ENCODE peak calls at places on chromosomes 11 and 22, in four cellular contexts. One of them, this sample, is unnamed.

GRCh38 chr11:77090373-77091111 is 12.1 kb upstream of the OMP start:
- DNase-seq in SK-N-SH: no peak
- DNase-seq in K562: no peak
- DNase-seq in GM12878: no peak
- DNase-seq in this sample: no peak

GRCh38 chr11:73240190-73240781 is 22.2 kb downstream of the P2RY2 start:
- DNase-seq in SK-N-SH: no peak
- DNase-seq in GM12878: no peak
- DNase-seq in K562: no peak
- DNase-seq in this sample: no peak

GRCh38 chr11:12070446-12071267 is 39.7 kb upstream of the MICAL2 start:
- DNase-seq in GM12878: no peak
- DNase-seq in K562: no peak
- DNase-seq in SK-N-SH: no peak
- DNase-seq in this sample: no peak

GRCh38 chr22:28917747-28918543 is 34.6 kb downstream of the ZNRF3 start:
- DNase-seq in SK-N-SH: peak; percentile 48
- DNase-seq in K562: no peak
- DNase-seq in GM12878: no peak
- DNase-seq in this sample: peak; percentile 86

GRCh38 chr11:111253630-111254029 is 8.1 kb downstream of the POU2AF2 start:
- DNase-seq in GM12878: no peak
- DNase-seq in K562: no peak
- DNase-seq in SK-N-SH: no peak
- DNase-seq in this sample: no peak

GRCh38 chr11:110832080-110832479 is 119.8 kb upstream of the ARHGAP20 start:
- DNase-seq in SK-N-SH: peak; percentile 12
- DNase-seq in GM12878: no peak
- DNase-seq in K562: no peak
- DNase-seq in this sample: no peak

GRCh38 chr11:134638796-134639540 is 226.9 kb upstream of the B3GAT1 start:
- DNase-seq in GM12878: no peak
- DNase-seq in K562: no peak
- DNase-seq in SK-N-SH: no peak
- DNase-seq in this sample: no peak

GRCh38 chr22:39738746-39739145 is 154.8 kb downstream of the ENTHD1 start:
- DNase-seq in K562: no peak
- DNase-seq in SK-N-SH: no peak
- DNase-seq in GM12878: no peak
- DNase-seq in this sample: no peak

DNA sequence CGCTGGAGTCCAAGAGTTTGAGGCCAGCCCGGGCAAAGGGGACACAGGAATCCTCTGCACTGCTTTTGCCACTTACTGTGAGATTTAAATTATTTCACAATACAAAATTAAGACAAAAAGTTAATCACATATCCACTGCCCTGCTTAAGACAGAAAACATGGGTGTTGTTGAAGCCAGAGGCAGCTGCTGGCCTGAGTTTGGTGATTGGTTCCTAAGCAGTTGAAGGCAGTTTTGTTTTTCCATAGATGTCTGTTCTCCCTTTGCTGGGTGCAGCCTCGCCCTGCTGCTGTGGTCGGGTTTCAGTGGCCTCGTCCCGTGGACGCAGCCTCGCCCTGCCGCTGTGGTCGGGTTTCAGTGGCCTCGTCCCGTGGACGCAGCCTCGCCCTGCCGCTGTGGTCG is 70.2 kb upstream of the PPP6R3 start:
- DNase-seq in GM12878: no peak
- DNase-seq in SK-N-SH: no peak
- DNase-seq in K562: no peak
- DNase-seq in this sample: no peak
- TF ChIP-seq NFIC in GM12878: no peak
- TF ChIP-seq NFIC in SK-N-SH: no peak
- TF ChIP-seq NFIC in K562: no peak
- TF ChIP-seq NFIC in this sample: no peak

GRCh38 chr22:49972163-49973017 is 11.8 kb downstream of the PIM3 start:
- DNase-seq in GM12878: no peak
- DNase-seq in K562: no peak
- DNase-seq in SK-N-SH: peak; percentile 48
- DNase-seq in this sample: no peak
- TF ChIP-seq NFIC in GM12878: no peak
- TF ChIP-seq NFIC in K562: no peak
- TF ChIP-seq NFIC in SK-N-SH: no peak
- TF ChIP-seq NFIC in this sample: no peak

GRCh38 chr11:74429205-74429604 is 31.0 kb upstream of the PGM2L1 start:
- DNase-seq in K562: no peak
- DNase-seq in GM12878: no peak
- DNase-seq in SK-N-SH: no peak
- DNase-seq in this sample: no peak

GRCh38 chr11:74437441-74437840 is 29.9 kb downstream of the KCNE3 start:
- DNase-seq in GM12878: no peak
- DNase-seq in K562: peak; percentile 70
- DNase-seq in SK-N-SH: no peak
- DNase-seq in this sample: no peak

GRCh38 chr11:74438681-74439080 is 28.7 kb downstream of the KCNE3 start:
- DNase-seq in K562: no peak
- DNase-seq in GM12878: no peak
- DNase-seq in SK-N-SH: no peak
- DNase-seq in this sample: no peak

GRCh38 chr11:74434528-74434927 is 32.8 kb downstream of the KCNE3 start:
- DNase-seq in SK-N-SH: no peak
- DNase-seq in K562: no peak
- DNase-seq in GM12878: no peak
- DNase-seq in this sample: no peak
- TF ChIP-seq NFIC in SK-N-SH: no peak
- TF ChIP-seq NFIC in K562: no peak
- TF ChIP-seq NFIC in GM12878: no peak
- TF ChIP-seq NFIC in this sample: no peak

DNA sequence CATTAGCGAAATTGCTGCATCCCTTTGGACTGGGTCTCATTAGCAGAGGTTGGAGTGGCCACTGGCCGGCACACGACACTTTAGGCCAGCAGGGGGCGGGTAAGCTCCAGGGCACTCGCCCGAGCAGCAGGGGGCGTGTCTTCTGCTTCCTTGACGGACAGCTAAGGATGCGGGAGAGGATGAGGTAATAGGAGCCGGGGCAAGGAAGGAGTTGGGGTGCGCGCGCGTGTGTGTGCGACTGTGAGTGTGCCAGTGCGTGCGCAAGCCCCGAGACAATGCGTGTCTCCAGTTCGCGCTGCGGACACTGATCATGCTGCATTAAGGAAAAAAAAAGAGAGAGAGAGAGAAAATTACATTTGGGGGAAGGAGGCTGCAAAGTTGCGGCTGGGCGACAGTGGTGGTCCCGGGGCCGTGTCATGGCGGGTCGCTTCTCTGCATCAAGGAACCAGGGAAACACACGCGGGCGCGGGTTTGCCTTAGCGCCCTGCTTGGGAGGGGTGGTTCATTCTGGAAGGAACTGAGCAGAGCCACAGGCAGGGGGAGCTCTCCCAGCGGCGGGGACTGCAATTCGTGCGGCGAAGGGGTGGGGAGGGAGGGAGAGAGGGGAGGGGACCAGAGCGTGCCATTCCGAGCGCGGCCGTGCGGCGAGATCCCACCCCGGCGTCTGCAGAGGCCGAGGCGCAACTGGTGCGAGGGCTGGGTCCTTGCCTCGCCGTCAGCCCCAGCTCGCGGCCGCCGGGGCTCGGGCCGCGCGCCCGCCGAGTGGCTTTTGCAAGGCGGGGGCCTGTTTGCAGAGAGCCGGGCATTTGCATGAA is at the start of gene DTX4:
- DNase-seq in GM12878: peak; percentile 57
- DNase-seq in SK-N-SH: peak; percentile 92
- DNase-seq in K562: peak; percentile 95
- DNase-seq in this sample: peak; percentile 81
- TF ChIP-seq NFIC in GM12878: no peak
- TF ChIP-seq NFIC in SK-N-SH: no peak
- TF ChIP-seq NFIC in K562: no peak
- TF ChIP-seq NFIC in this sample: no peak

GRCh38 chr11:5245155-5245554 is 4.5 kb downstream of the HBG1 start:
- DNase-seq in GM12878: no peak
- DNase-seq in K562: peak; percentile 40
- DNase-seq in SK-N-SH: no peak
- DNase-seq in this sample: no peak
- TF ChIP-seq NFIC in GM12878: no peak
- TF ChIP-seq NFIC in K562: no peak
- TF ChIP-seq NFIC in SK-N-SH: no peak
- TF ChIP-seq NFIC in this sample: no peak

GRCh38 chr11:64028398-64029115 is 7.2 kb upstream of the FLRT1 start:
- DNase-seq in K562: peak; percentile 46
- DNase-seq in GM12878: no peak
- DNase-seq in SK-N-SH: peak; percentile 81
- DNase-seq in this sample: no peak
- TF ChIP-seq NFIC in K562: no peak
- TF ChIP-seq NFIC in GM12878: no peak
- TF ChIP-seq NFIC in SK-N-SH: no peak
- TF ChIP-seq NFIC in this sample: no peak

DNA sequence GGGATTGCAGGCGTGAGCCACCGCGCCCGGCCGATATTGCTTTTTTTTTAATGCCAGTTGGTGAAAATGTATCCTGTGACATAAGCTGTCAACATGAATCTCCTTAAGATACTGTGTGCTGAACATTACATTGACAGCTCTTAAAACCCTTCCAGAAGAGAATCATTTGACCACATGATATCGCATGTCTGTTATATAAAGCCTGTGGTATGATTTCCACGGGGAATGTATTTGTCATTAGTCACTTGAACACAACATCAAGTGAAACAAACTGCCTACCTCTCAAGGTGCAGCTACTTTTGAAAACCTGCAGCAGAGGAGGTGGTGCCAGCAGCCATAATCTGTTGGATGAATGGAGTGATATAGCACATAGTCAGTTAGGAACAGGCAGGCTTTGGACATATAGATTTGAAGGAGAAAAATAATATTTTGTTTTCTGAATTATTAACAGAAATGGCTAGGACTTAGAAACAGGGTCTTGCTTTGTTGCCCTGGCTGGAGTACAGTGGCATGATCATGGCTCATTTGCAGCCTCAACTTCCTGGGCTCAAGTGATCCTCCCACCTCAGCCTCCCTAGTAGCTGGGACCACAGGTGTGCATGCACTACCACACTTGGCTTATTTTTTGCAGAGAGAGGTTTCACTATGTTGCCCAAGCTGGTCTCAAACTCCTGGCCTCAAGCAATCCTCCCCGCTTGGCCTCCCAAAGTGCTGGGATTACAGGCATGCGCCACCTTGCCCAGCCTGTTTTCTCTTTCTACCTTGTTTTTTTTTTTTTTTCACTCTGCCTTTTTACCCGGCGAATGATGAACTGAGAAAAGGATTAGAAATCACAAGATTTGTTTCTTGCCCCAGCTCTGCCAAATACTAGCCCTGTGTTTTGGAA is 67.3 kb downstream of the BCL2L13 start:
- DNase-seq in GM12878: no peak
- DNase-seq in K562: no peak
- DNase-seq in SK-N-SH: no peak
- DNase-seq in this sample: no peak
- TF ChIP-seq NFIC in GM12878: no peak
- TF ChIP-seq NFIC in K562: no peak
- TF ChIP-seq NFIC in SK-N-SH: no peak
- TF ChIP-seq NFIC in this sample: no peak

This sample was measured in HepG2.